ENCODE peak calls at places on chromosomes 11 and 22, in five cellular contexts. E is body of pancreas, C is stomach, P is adrenal gland, A is Peyer's patch. L is an unnamed sample.

GRCh38 chr11:77842451-77843121 is 21.6 kb downstream of the AAMDC start:
- DNase-seq in P (no peak), E (no peak), C (no peak), A (no peak), L (no peak)

GRCh38 chr11:107473797-107474196 is 16.2 kb upstream of the CWF19L2 start:
- DNase-seq in E (no peak), A (no peak), P (no peak), C (no peak), L (no peak)

GRCh38 chr22:44682556-44683168 is 19.3 kb upstream of the PRR5 start:
- DNase-seq in C (no peak), P (no peak), E (no peak), A (no peak), L (no peak)

GRCh38 chr11:128365044-128365443 is 222.3 kb downstream of the ETS1 start:
- DNase-seq in E (no peak), C (no peak), P (no peak), A (no peak), L (no peak)

GRCh38 chr11:64011371-64011770 is 24.4 kb upstream of the FLRT1 start:
- DNase-seq in C (no peak), E (no peak), A (no peak), P (no peak), L (no peak)

GRCh38 chr11:131064373-131064991 is 148.2 kb upstream of the SNX19 start:
- DNase-seq in P (peak; percentile 69), A (peak; percentile 49), C (peak; percentile 39), E (peak; percentile 62), L (no peak)

GRCh38 chr11:72970557-72971118 is 156.4 kb downstream of the ATG16L2 start:
- DNase-seq in C (no peak), E (no peak), A (no peak), P (no peak), L (no peak)

GRCh38 chr11:56045538-56045937 is 18.1 kb downstream of the OR5AS1 start:
- DNase-seq in E (peak; percentile 43), C (no peak), A (no peak), P (no peak), L (no peak)

GRCh38 chr11:15886866-15887265 is 469.5 kb downstream of the SOX6 start:
- DNase-seq in C (no peak), E (no peak), P (no peak), A (no peak), L (no peak)

GRCh38 chr22:17726561-17727243 is 47.6 kb downstream of the BID start:
- DNase-seq in C (no peak), A (no peak), E (no peak), P (peak; percentile 62), L (no peak)

DNA sequence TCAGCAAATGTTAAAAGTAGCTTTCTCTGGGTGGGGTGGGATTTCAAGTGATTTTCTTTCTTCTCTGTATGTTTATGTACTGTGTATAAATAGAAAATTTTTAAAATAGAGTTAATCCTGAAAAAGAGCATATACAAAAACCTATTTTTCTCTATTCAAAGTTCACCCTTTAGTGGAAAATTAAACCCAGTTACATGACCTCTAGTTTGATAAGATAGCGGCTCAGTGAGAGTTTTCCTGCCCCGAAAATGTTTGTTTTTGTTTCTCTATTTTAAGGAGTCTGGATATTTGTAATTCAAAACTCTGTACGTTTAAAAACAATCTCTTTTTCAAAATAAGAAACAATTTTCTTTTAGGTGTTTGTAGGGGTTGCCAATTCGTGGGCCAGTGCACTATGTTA is 42.1 kb upstream of the PITPNB start:
- DNase-seq in A (no peak), E (no peak), P (no peak), C (no peak), L (no peak)
- TF ChIP-seq CTCF in A (no peak), E (no peak), P (no peak), C (no peak), L (no peak)

DNA sequence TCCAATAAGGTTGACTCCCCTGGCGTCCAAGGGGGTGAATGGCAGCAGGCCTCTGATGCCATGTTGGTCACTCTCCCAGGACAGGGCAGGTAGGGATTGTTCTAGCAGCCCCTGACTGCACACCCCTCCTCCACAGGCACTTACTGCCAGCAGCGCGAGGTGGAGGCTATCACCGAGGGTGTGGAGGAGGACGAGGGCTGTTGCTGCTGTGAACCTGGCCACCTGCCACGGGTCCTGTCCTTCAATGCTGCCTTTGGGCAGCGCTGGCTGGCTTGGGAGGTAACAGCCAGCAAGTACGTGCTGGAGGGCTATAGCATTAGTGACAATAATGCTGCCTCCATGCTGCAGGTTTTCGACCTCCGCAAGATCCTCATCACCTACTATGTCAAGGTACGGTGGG is 7.7 kb upstream of the SIPA1 start:
- DNase-seq in A (no peak), P (no peak), C (no peak), E (no peak), L (no peak)
- TF ChIP-seq POLR2A in A (no peak), P (no peak), C (no peak), E (no peak), L (no peak)

GRCh38 chr11:95152878-95153856 is 63.5 kb downstream of the ENDOD1 start:
- DNase-seq in E (no peak), C (no peak), A (no peak), P (no peak), L (peak; percentile 80)
- TF ChIP-seq CTCF in E (no peak), C (no peak), A (no peak), P (no peak), L (no peak)

GRCh38 chr22:21657361-21658118 is 8.3 kb upstream of the PPIL2 start:
- DNase-seq in A (peak; percentile 93), C (peak; percentile 86), E (peak; percentile 90), P (no peak), L (peak; percentile 95)
- TF ChIP-seq POLR2A in A (peak; percentile 30), C (no peak), E (peak; percentile 44), P (no peak), L (no peak)

GRCh38 chr11:86749861-86750401 is 50.4 kb upstream of the PRSS23 start:
- DNase-seq in E (no peak), P (no peak), C (no peak), A (no peak), L (no peak)
- TF ChIP-seq CTCF in E (no peak), P (no peak), C (no peak), A (no peak), L (no peak)

GRCh38 chr11:27339940-27340339 is 23.1 kb downstream of the CCDC34 start:
- DNase-seq in A (no peak), P (no peak), C (no peak), E (no peak), L (no peak)
- TF ChIP-seq POLR2A in A (no peak), P (no peak), C (no peak), E (no peak), L (no peak)